ENCODE peak calls at places on chromosomes 16 and 17, in five cellular contexts. T is fibroblast of the aortic adventitia; K is GM23338; Z is CD4-positive, alpha-beta memory T cell; Q is midbrain. Y is an unnamed sample.

GRCh38 chr16:35908942-35909341 is 2449.5 kb downstream of the TP53TG3F start:
- DNase-seq in T (no peak), K (peak; percentile 4), Z (no peak), Q (no peak), Y (no peak)

GRCh38 chr16:4136229-4136813 is 20.1 kb upstream of the ADCY9 start:
- DNase-seq in T (no peak), K (peak; percentile 87), Z (no peak), Q (no peak), Y (no peak)

GRCh38 chr16:3793161-3793576 is 75.8 kb upstream of the TRAP1 start:
- DNase-seq in T (peak; percentile 94), K (peak; percentile 35), Z (no peak), Q (no peak), Y (peak; percentile 57)

GRCh38 chr16:84459517-84459894 is 45.0 kb downstream of the MEAK7 start:
- DNase-seq in T (no peak), K (no peak), Z (no peak), Q (no peak), Y (no peak)

GRCh38 chr16:79195948-79196347 is 404.6 kb downstream of the MAF start:
- DNase-seq in T (no peak), K (no peak), Z (no peak), Q (no peak), Y (no peak)

GRCh38 chr17:42436401-42436800 is 13.3 kb upstream of the CAVIN1 start:
- DNase-seq in T (peak; percentile 99), K (no peak), Z (no peak), Q (no peak), Y (no peak)

GRCh38 chr17:54891176-54891821 is 9.4 kb upstream of the TOM1L1 start:
- DNase-seq in T (peak; percentile 80), K (peak; percentile 90), Z (no peak), Q (peak; percentile 34), Y (peak; percentile 20)

GRCh38 chr17:43834106-43834505 is 1.2 kb upstream of the MPP3 start:
- DNase-seq in T (peak; percentile 70), K (no peak), Z (no peak), Q (no peak), Y (peak; percentile 46)

GRCh38 chr17:4945176-4945943 is 3.0 kb downstream of the PFN1 start:
- DNase-seq in T (peak; percentile 92), K (peak; percentile 53), Z (peak; percentile 57), Q (no peak), Y (peak; percentile 23)

GRCh38 chr17:78029697-78030096 is 71.2 kb downstream of the TNRC6C start:
- DNase-seq in T (no peak), K (no peak), Z (no peak), Q (no peak), Y (no peak)

GRCh38 chr17:57735707-57736106 is 9.4 kb downstream of the CCDC182 start:
- DNase-seq in T (no peak), K (peak; percentile 75), Z (no peak), Q (no peak), Y (no peak)